ENCODE peak calls at places on chromosomes 1 and 21, in five cellular contexts. M is right atrium auricular region; W is CD8-positive, alpha-beta memory T cell; U is CD4-positive, CD25-positive, alpha-beta regulatory T cell; L is tibial artery. Q is an unnamed sample.
A peak's percentile ranks its signal among the peaks of the same experiment; 100 is the strongest.

GRCh38 chr1:2499986-2500596 is 24.0 kb downstream of the PLCH2 start:
- DNase-seq in L (no peak), W (peak; percentile 26), U (peak; percentile 20), M (no peak), Q (peak; percentile 24)

GRCh38 chr21:26952274-26953066 is 14.4 kb downstream of the ADAMTS5 start:
- DNase-seq in L (no peak), W (no peak), U (no peak), M (no peak), Q (no peak)

GRCh38 chr1:121558514-121558913 is 373.7 kb downstream of the SRGAP2C start:
- DNase-seq in W (no peak), U (no peak), L (no peak), M (no peak), Q (no peak)

GRCh38 chr21:44085491-44086321 is 21.5 kb upstream of the PWP2 start:
- DNase-seq in L (no peak), W (no peak), M (no peak), U (no peak), Q (no peak)

GRCh38 chr1:227958617-227959324 is 11.0 kb upstream of the WNT9A start:
- DNase-seq in W (no peak), U (no peak), L (peak; percentile 48), M (peak; percentile 53), Q (no peak)

GRCh38 chr1:25774921-25775774 is 24.8 kb upstream of the SELENON start:
- DNase-seq in M (no peak), U (peak; percentile 89), W (peak; percentile 90), L (no peak), Q (peak; percentile 97)

GRCh38 chr21:34900376-34900775 is 148.7 kb downstream of the RUNX1 start:
- DNase-seq in W (no peak), U (no peak), M (no peak), L (no peak), Q (no peak)

GRCh38 chr1:33220701-33221384 is 35.4 kb upstream of the ZNF362 start:
- DNase-seq in W (no peak), U (no peak), L (no peak), M (no peak), Q (no peak)

GRCh38 chr1:6634278-6635052 is 9.8 kb downstream of the THAP3 start:
- DNase-seq in M (no peak), W (peak; percentile 16), U (peak; percentile 35), L (no peak), Q (peak; percentile 28)

DNA sequence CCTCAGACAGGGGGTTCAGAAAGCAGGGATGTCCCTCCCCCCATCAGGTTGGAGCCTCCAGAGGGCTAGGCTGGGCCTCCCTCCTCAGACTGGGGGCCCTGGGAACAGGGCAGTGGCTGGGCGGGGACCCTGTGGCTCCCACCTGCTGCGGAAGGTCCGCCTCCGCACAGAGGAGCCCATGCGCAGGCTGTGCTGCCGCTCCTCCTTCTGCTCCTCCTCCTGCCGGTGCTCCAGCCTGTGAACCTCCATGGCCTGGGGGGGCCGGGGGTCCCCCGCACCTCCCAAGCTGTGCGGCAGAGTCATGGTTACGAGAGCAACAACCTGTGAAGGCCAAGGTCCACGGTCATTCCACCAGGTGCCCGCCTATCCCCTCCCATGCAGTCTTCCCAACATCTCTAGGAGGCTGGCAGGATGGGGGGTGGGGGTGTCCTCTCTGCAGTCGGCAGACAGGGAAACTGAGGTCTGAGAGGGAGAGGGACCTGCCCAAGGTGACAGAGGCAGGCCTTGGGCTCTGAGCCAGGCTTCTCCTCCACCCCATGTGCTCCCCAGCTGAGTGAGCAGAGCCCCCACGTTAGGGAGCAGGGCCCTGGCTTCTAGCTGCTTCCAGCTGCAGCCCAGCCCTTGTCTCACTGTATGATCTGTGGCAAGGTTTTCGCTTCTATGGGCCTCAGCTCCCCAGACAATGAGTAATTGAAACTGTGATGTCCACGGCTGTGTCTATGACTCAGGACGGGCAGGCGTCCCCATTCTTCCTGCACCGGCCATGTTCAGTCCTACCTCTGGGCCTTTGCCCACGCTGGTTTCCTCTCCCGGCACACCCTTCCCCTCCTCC is 3.4 kb downstream of the MYOM3 start:
- DNase-seq in M (no peak), U (no peak), W (no peak), L (no peak), Q (no peak)
- H3K4me3 ChIP-seq in M (no peak overlapping the region), U (no peak overlapping the region), W (no peak overlapping the region), L (no peak overlapping the region), Q (no peak overlapping the region)

DNA sequence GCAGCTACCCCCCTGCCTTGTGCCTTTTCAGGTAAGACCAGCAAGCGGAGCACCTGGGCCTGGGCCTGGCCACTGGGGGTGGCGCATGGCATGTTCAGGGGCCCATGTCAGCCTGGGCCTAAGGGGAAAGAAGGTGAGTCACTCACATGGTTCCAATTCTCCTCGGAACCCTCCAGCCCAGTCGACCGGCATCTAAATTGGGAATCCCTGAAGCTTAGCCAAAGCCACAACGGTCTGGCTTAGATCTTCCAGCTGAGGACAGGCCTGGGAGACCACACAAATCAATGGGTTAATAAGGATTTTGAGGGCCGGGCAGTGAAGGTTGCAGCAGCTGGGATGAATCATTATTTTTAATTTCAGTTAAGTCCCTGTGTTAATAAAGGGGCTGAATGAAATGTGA is 145.1 kb upstream of the SMYD2 start:
- DNase-seq in M (no peak), U (no peak), W (no peak), L (no peak), Q (no peak)
- H3K27ac ChIP-seq in M (no peak overlapping the region), U (no peak overlapping the region), W (no peak overlapping the region), L (no peak overlapping the region), Q (no peak overlapping the region)

GRCh38 chr1:215022204-215022603 is 60.3 kb upstream of the KCNK2 start:
- DNase-seq in W (no peak), M (no peak), L (no peak), U (no peak), Q (no peak)
- H3K4me3 ChIP-seq in W (no peak overlapping the region), M (no peak overlapping the region), L (no peak overlapping the region), U (no peak overlapping the region), Q (no peak overlapping the region)

GRCh38 chr1:93322349-93322748 is 23.4 kb upstream of the DR1 start:
- DNase-seq in M (no peak), W (no peak), L (no peak), U (no peak), Q (no peak)
- H3K27ac ChIP-seq in M (no peak overlapping the region), W (no peak overlapping the region), L (no peak overlapping the region), U (no peak overlapping the region), Q (no peak overlapping the region)

GRCh38 chr21:46634427-46634826 is 1.0 kb upstream of the PRMT2 start:
- DNase-seq in L (no peak), U (no peak), M (no peak), W (no peak), Q (no peak)
- H3K4me3 ChIP-seq in L (peak overlapping the region; percentile 90), U (peak overlapping the region; percentile 76), M (no peak overlapping the region), W (peak overlapping the region; percentile 54), Q (peak overlapping the region; percentile 100)

GRCh38 chr1:185305419-185305818 is 11.6 kb downstream of the IVNS1ABP start:
- DNase-seq in L (no peak), M (no peak), U (no peak), W (no peak), Q (no peak)
- H3K27ac ChIP-seq in L (no peak overlapping the region), M (no peak overlapping the region), U (no peak overlapping the region), W (no peak overlapping the region), Q (no peak overlapping the region)

GRCh38 chr1:156581661-156582387 is 2.3 kb downstream of the TTC24 start:
- DNase-seq in W (peak; percentile 49), U (no peak), L (no peak), M (no peak), Q (no peak)
- H3K4me3 ChIP-seq in W (peak overlapping the region; percentile 55), U (no peak overlapping the region), L (no peak overlapping the region), M (no peak overlapping the region), Q (no peak overlapping the region)

DNA sequence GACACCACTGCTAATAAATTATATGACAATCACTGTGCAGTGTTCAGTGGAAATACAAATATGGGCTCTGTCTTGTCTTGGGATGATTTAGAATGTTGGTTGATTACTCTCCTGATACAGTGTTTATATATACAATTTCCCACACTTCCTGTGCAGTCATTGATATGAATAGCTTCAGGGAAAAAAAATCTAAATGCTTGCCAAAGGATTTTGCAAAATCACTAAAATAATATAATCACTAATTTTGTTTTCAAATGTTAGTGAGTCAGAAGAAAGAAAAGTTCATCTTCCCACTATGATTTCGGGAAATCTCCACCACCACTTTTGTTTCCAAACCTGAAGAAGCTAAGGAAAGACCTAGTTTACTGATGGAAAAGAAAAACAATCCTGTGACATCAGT is 32.2 kb upstream of the CHRM3 start:
- DNase-seq in L (no peak), M (no peak), W (no peak), U (no peak), Q (no peak)
- H3K27ac ChIP-seq in L (no peak overlapping the region), M (no peak overlapping the region), W (no peak overlapping the region), U (no peak overlapping the region), Q (no peak overlapping the region)

GRCh38 chr1:9275567-9276034 is 17.1 kb upstream of the SPSB1 start:
- DNase-seq in W (no peak), L (no peak), M (no peak), U (peak; percentile 52), Q (peak; percentile 23)
- H3K4me3 ChIP-seq in W (no peak overlapping the region), L (no peak overlapping the region), M (no peak overlapping the region), U (peak overlapping the region; percentile 26), Q (no peak overlapping the region)